ENCODE peak calls at places on chromosome 22, in eight cellular contexts. One of them, this sample, is unnamed.

GRCh38 chr22:44381761-44382454 is 69.2 kb upstream of the SHISAL1 start:
- DNase-seq in colonic mucosa: no peak
- DNase-seq in C1 segment of cervical spinal cord: no peak
- DNase-seq in GM23338: no peak
- DNase-seq in fibroblast of gingiva: no peak
- DNase-seq in posterior cingulate gyrus: no peak
- DNase-seq in IMR-90: no peak
- DNase-seq in epithelial cell of esophagus: no peak
- DNase-seq in this sample: no peak

GRCh38 chr22:19855504-19856409 is 1.1 kb upstream of the GNB1L start:
- DNase-seq in colonic mucosa: peak; percentile 57
- DNase-seq in C1 segment of cervical spinal cord: no peak
- DNase-seq in GM23338: peak; percentile 71
- DNase-seq in fibroblast of gingiva: peak; percentile 64
- DNase-seq in posterior cingulate gyrus: no peak
- DNase-seq in IMR-90: peak; percentile 35
- DNase-seq in epithelial cell of esophagus: peak; percentile 61
- DNase-seq in this sample: peak; percentile 55

GRCh38 chr22:27719033-27719341 is 82.6 kb downstream of the MN1 start:
- DNase-seq in colonic mucosa: no peak
- DNase-seq in C1 segment of cervical spinal cord: no peak
- DNase-seq in GM23338: no peak
- DNase-seq in fibroblast of gingiva: no peak
- DNase-seq in posterior cingulate gyrus: no peak
- DNase-seq in IMR-90: no peak
- DNase-seq in epithelial cell of esophagus: peak; percentile 52
- DNase-seq in this sample: no peak

GRCh38 chr22:44319685-44320084 is 6.9 kb upstream of the SHISAL1 start:
- DNase-seq in colonic mucosa: no peak
- DNase-seq in C1 segment of cervical spinal cord: no peak
- DNase-seq in GM23338: no peak
- DNase-seq in fibroblast of gingiva: no peak
- DNase-seq in posterior cingulate gyrus: no peak
- DNase-seq in IMR-90: no peak
- DNase-seq in epithelial cell of esophagus: no peak
- DNase-seq in this sample: no peak

GRCh38 chr22:18954941-18955571 is 19.0 kb upstream of the PRODH start:
- DNase-seq in colonic mucosa: no peak
- DNase-seq in C1 segment of cervical spinal cord: no peak
- DNase-seq in GM23338: no peak
- DNase-seq in fibroblast of gingiva: no peak
- DNase-seq in posterior cingulate gyrus: no peak
- DNase-seq in IMR-90: no peak
- DNase-seq in epithelial cell of esophagus: no peak
- DNase-seq in this sample: no peak

GRCh38 chr22:17443413-17444203 is 74.3 kb downstream of the CECR2 start:
- DNase-seq in colonic mucosa: no peak
- DNase-seq in C1 segment of cervical spinal cord: no peak
- DNase-seq in GM23338: no peak
- DNase-seq in fibroblast of gingiva: no peak
- DNase-seq in posterior cingulate gyrus: no peak
- DNase-seq in IMR-90: no peak
- DNase-seq in epithelial cell of esophagus: no peak
- DNase-seq in this sample: no peak

GRCh38 chr22:19603767-19604166 is 79.6 kb upstream of the CLDN5 start:
- DNase-seq in colonic mucosa: no peak
- DNase-seq in C1 segment of cervical spinal cord: no peak
- DNase-seq in GM23338: no peak
- DNase-seq in fibroblast of gingiva: no peak
- DNase-seq in posterior cingulate gyrus: no peak
- DNase-seq in IMR-90: no peak
- DNase-seq in epithelial cell of esophagus: no peak
- DNase-seq in this sample: no peak

GRCh38 chr22:35377735-35378134 is 3.2 kb upstream of the HMOX1 start:
- DNase-seq in colonic mucosa: no peak
- DNase-seq in C1 segment of cervical spinal cord: no peak
- DNase-seq in GM23338: peak; percentile 71
- DNase-seq in fibroblast of gingiva: no peak
- DNase-seq in posterior cingulate gyrus: no peak
- DNase-seq in IMR-90: no peak
- DNase-seq in epithelial cell of esophagus: no peak
- DNase-seq in this sample: no peak

GRCh38 chr22:31953251-31953650 is 8.9 kb downstream of the YWHAH start:
- DNase-seq in colonic mucosa: no peak
- DNase-seq in C1 segment of cervical spinal cord: no peak
- DNase-seq in GM23338: no peak
- DNase-seq in fibroblast of gingiva: no peak
- DNase-seq in posterior cingulate gyrus: no peak
- DNase-seq in IMR-90: no peak
- DNase-seq in epithelial cell of esophagus: no peak
- DNase-seq in this sample: no peak

GRCh38 chr22:31036671-31037550 is 44.2 kb upstream of the SMTN start:
- DNase-seq in colonic mucosa: peak; percentile 36
- DNase-seq in C1 segment of cervical spinal cord: no peak
- DNase-seq in GM23338: no peak
- DNase-seq in fibroblast of gingiva: peak; percentile 81
- DNase-seq in posterior cingulate gyrus: no peak
- DNase-seq in IMR-90: peak; percentile 53
- DNase-seq in epithelial cell of esophagus: peak; percentile 79
- DNase-seq in this sample: peak; percentile 60

GRCh38 chr22:29092243-29092642 is 19.4 kb downstream of the KREMEN1 start:
- DNase-seq in colonic mucosa: no peak
- DNase-seq in C1 segment of cervical spinal cord: no peak
- DNase-seq in GM23338: no peak
- DNase-seq in fibroblast of gingiva: no peak
- DNase-seq in posterior cingulate gyrus: no peak
- DNase-seq in IMR-90: no peak
- DNase-seq in epithelial cell of esophagus: no peak
- DNase-seq in this sample: no peak

GRCh38 chr22:39727541-39727940 is 157.0 kb downstream of the CACNA1I start:
- DNase-seq in colonic mucosa: no peak
- DNase-seq in C1 segment of cervical spinal cord: no peak
- DNase-seq in GM23338: no peak
- DNase-seq in fibroblast of gingiva: no peak
- DNase-seq in posterior cingulate gyrus: no peak
- DNase-seq in IMR-90: peak; percentile 54
- DNase-seq in epithelial cell of esophagus: peak; percentile 25
- DNase-seq in this sample: no peak

GRCh38 chr22:50483106-50483505 is 1.8 kb downstream of the ADM2 start:
- DNase-seq in colonic mucosa: no peak
- DNase-seq in C1 segment of cervical spinal cord: no peak
- DNase-seq in GM23338: no peak
- DNase-seq in fibroblast of gingiva: no peak
- DNase-seq in posterior cingulate gyrus: no peak
- DNase-seq in IMR-90: no peak
- DNase-seq in epithelial cell of esophagus: no peak
- DNase-seq in this sample: no peak

GRCh38 chr22:17368727-17369552 is at the start of gene CECR2:
- DNase-seq in colonic mucosa: peak; percentile 25
- DNase-seq in C1 segment of cervical spinal cord: peak; percentile 81
- DNase-seq in GM23338: peak; percentile 85
- DNase-seq in fibroblast of gingiva: no peak
- DNase-seq in posterior cingulate gyrus: peak; percentile 51
- DNase-seq in IMR-90: no peak
- DNase-seq in epithelial cell of esophagus: no peak
- DNase-seq in this sample: peak; percentile 9

GRCh38 chr22:28034760-28035401 is 115.8 kb upstream of the PITPNB start:
- DNase-seq in colonic mucosa: peak; percentile 39
- DNase-seq in C1 segment of cervical spinal cord: no peak
- DNase-seq in GM23338: no peak
- DNase-seq in fibroblast of gingiva: peak; percentile 72
- DNase-seq in posterior cingulate gyrus: peak; percentile 53
- DNase-seq in IMR-90: peak; percentile 59
- DNase-seq in epithelial cell of esophagus: peak; percentile 36
- DNase-seq in this sample: peak; percentile 45

GRCh38 chr22:30433773-30434172 is 8.2 kb downstream of the MTFP1 start:
- DNase-seq in colonic mucosa: no peak
- DNase-seq in C1 segment of cervical spinal cord: no peak
- DNase-seq in GM23338: no peak
- DNase-seq in fibroblast of gingiva: no peak
- DNase-seq in posterior cingulate gyrus: no peak
- DNase-seq in IMR-90: no peak
- DNase-seq in epithelial cell of esophagus: peak; percentile 34
- DNase-seq in this sample: no peak

GRCh38 chr22:21624120-21624879 is 5.5 kb downstream of the YDJC start:
- DNase-seq in colonic mucosa: peak; percentile 41
- DNase-seq in C1 segment of cervical spinal cord: no peak
- DNase-seq in GM23338: peak; percentile 89
- DNase-seq in fibroblast of gingiva: peak; percentile 49
- DNase-seq in posterior cingulate gyrus: peak; percentile 51
- DNase-seq in IMR-90: peak; percentile 23
- DNase-seq in epithelial cell of esophagus: peak; percentile 47
- DNase-seq in this sample: peak; percentile 44

GRCh38 chr22:41273128-41273527 is 12.9 kb downstream of the RANGAP1 start:
- DNase-seq in colonic mucosa: no peak
- DNase-seq in C1 segment of cervical spinal cord: no peak
- DNase-seq in GM23338: no peak
- DNase-seq in fibroblast of gingiva: no peak
- DNase-seq in posterior cingulate gyrus: no peak
- DNase-seq in IMR-90: no peak
- DNase-seq in epithelial cell of esophagus: peak; percentile 61
- DNase-seq in this sample: no peak

GRCh38 chr22:43554694-43555365 is 143.0 kb downstream of the MPPED1 start:
- DNase-seq in colonic mucosa: no peak
- DNase-seq in C1 segment of cervical spinal cord: no peak
- DNase-seq in GM23338: no peak
- DNase-seq in fibroblast of gingiva: no peak
- DNase-seq in posterior cingulate gyrus: no peak
- DNase-seq in IMR-90: no peak
- DNase-seq in epithelial cell of esophagus: no peak
- DNase-seq in this sample: no peak

GRCh38 chr22:42915980-42916765 is 59.1 kb upstream of the ARFGAP3 start:
- DNase-seq in colonic mucosa: no peak
- DNase-seq in C1 segment of cervical spinal cord: no peak
- DNase-seq in GM23338: peak; percentile 85
- DNase-seq in fibroblast of gingiva: no peak
- DNase-seq in posterior cingulate gyrus: no peak
- DNase-seq in IMR-90: no peak
- DNase-seq in epithelial cell of esophagus: no peak
- DNase-seq in this sample: no peak

GRCh38 chr22:41619979-41620645 is 731 bp downstream of the DESI1 start:
- DNase-seq in colonic mucosa: peak; percentile 60
- DNase-seq in C1 segment of cervical spinal cord: no peak
- DNase-seq in GM23338: peak; percentile 74
- DNase-seq in fibroblast of gingiva: no peak
- DNase-seq in posterior cingulate gyrus: peak; percentile 16
- DNase-seq in IMR-90: no peak
- DNase-seq in epithelial cell of esophagus: peak; percentile 28
- DNase-seq in this sample: peak; percentile 66

GRCh38 chr22:29702025-29702930 is 17.5 kb upstream of the CABP7 start:
- DNase-seq in colonic mucosa: peak; percentile 36
- DNase-seq in C1 segment of cervical spinal cord: no peak
- DNase-seq in GM23338: no peak
- DNase-seq in fibroblast of gingiva: no peak
- DNase-seq in posterior cingulate gyrus: no peak
- DNase-seq in IMR-90: peak; percentile 11
- DNase-seq in epithelial cell of esophagus: no peak
- DNase-seq in this sample: no peak

GRCh38 chr22:47048123-47049077 is 285.9 kb downstream of the TBC1D22A start:
- DNase-seq in colonic mucosa: no peak
- DNase-seq in C1 segment of cervical spinal cord: no peak
- DNase-seq in GM23338: no peak
- DNase-seq in fibroblast of gingiva: no peak
- DNase-seq in posterior cingulate gyrus: no peak
- DNase-seq in IMR-90: no peak
- DNase-seq in epithelial cell of esophagus: no peak
- DNase-seq in this sample: peak; percentile 33

GRCh38 chr22:44823396-44823795 is 71.0 kb downstream of the ARHGAP8 start:
- DNase-seq in colonic mucosa: no peak
- DNase-seq in C1 segment of cervical spinal cord: no peak
- DNase-seq in GM23338: no peak
- DNase-seq in fibroblast of gingiva: no peak
- DNase-seq in posterior cingulate gyrus: no peak
- DNase-seq in IMR-90: no peak
- DNase-seq in epithelial cell of esophagus: no peak
- DNase-seq in this sample: peak; percentile 10

GRCh38 chr22:27381552-27381951 is 420.0 kb downstream of the MN1 start:
- DNase-seq in colonic mucosa: no peak
- DNase-seq in C1 segment of cervical spinal cord: no peak
- DNase-seq in GM23338: no peak
- DNase-seq in fibroblast of gingiva: no peak
- DNase-seq in posterior cingulate gyrus: no peak
- DNase-seq in IMR-90: no peak
- DNase-seq in epithelial cell of esophagus: no peak
- DNase-seq in this sample: no peak

This sample was measured in mucosa of descending colon.